ENCODE peak calls at places on chromosomes 2 and 18, in eight cellular contexts. D is HepG2, Q is gastrocnemius medialis, R is GM12878, P is right lobe of liver, H is A549, U is IMR-90, A is body of pancreas. C is an unnamed sample.
A peak's percentile ranks its signal among the peaks of the same experiment; 100 is the strongest.

GRCh38 chr18:46278481-46279465 is 174.6 kb downstream of the HAUS1 start:
- ATAC-seq in D (no peak), Q (no peak), R (no peak), P (no peak), H (no peak), U (peak; percentile 42), A (no peak), C (no peak)

GRCh38 chr2:205748660-205749059 is 66.4 kb downstream of the NRP2 start:
- ATAC-seq in D (peak; percentile 24), Q (no peak), R (no peak), P (no peak), H (peak; percentile 81), U (no peak), A (no peak), C (peak; percentile 14)

GRCh38 chr18:22168360-22168921 is 948 bp upstream of the GATA6 start:
- ATAC-seq in D (peak; percentile 39), Q (no peak), R (no peak), P (peak; percentile 29), H (peak; percentile 57), U (no peak), A (peak; percentile 6), C (no peak)

GRCh38 chr2:80322958-80323357 is 18.4 kb upstream of the LRRTM1 start:
- ATAC-seq in D (no peak), Q (no peak), R (peak; percentile 33), P (no peak), H (no peak), U (no peak), A (no peak), C (no peak)

GRCh38 chr2:155281907-155282306 is 583.4 kb downstream of the KCNJ3 start:
- ATAC-seq in D (no peak), Q (no peak), R (no peak), P (no peak), H (no peak), U (no peak), A (no peak), C (no peak)

GRCh38 chr2:101962243-101962809 is 29.4 kb upstream of the IL1R2 start:
- ATAC-seq in D (peak; percentile 29), Q (no peak), R (no peak), P (peak; percentile 18), H (no peak), U (no peak), A (no peak), C (no peak)

GRCh38 chr2:68463287-68463877 is 3.7 kb downstream of the FBXO48 start:
- ATAC-seq in D (no peak), Q (no peak), R (no peak), P (no peak), H (no peak), U (no peak), A (no peak), C (no peak)

GRCh38 chr2:181904022-181904632 is 12.6 kb downstream of the ITPRID2 start:
- ATAC-seq in D (peak; percentile 72), Q (no peak), R (peak; percentile 85), P (peak; percentile 60), H (peak; percentile 74), U (no peak), A (peak; percentile 57), C (no peak)

GRCh38 chr2:196520610-196521009 is 118.9 kb upstream of the CCDC150 start:
- ATAC-seq in D (no peak), Q (no peak), R (no peak), P (no peak), H (no peak), U (no peak), A (no peak), C (no peak)

GRCh38 chr2:71474744-71475421 is 21.5 kb downstream of the DYSF start:
- ATAC-seq in D (no peak), Q (peak; percentile 18), R (no peak), P (peak; percentile 70), H (no peak), U (no peak), A (peak; percentile 58), C (peak; percentile 25)

GRCh38 chr2:160353166-160353565 is 140.4 kb downstream of the RBMS1 start:
- ATAC-seq in D (peak; percentile 72), Q (no peak), R (peak; percentile 53), P (no peak), H (peak; percentile 61), U (no peak), A (no peak), C (no peak)

GRCh38 chr18:62248313-62248712 is 61.3 kb downstream of the RELCH start:
- ATAC-seq in D (no peak), Q (no peak), R (no peak), P (no peak), H (no peak), U (no peak), A (no peak), C (no peak)

GRCh38 chr2:73175663-73176204 is 26.6 kb upstream of the NOTO start:
- ATAC-seq in D (peak; percentile 40), Q (no peak), R (peak; percentile 5), P (peak; percentile 55), H (no peak), U (peak; percentile 22), A (peak; percentile 51), C (peak; percentile 38)

GRCh38 chr18:62839874-62840713 is 124.8 kb downstream of the PHLPP1 start:
- ATAC-seq in D (no peak), Q (no peak), R (peak; percentile 61), P (peak; percentile 72), H (no peak), U (no peak), A (peak; percentile 27), C (no peak)

GRCh38 chr2:43729775-43730174 is 44.1 kb upstream of the DYNC2LI1 start:
- ATAC-seq in D (no peak), Q (no peak), R (no peak), P (no peak), H (no peak), U (no peak), A (no peak), C (no peak)

GRCh38 chr2:188976545-188977268 is 2.5 kb downstream of the COL3A1 start:
- ATAC-seq in D (peak; percentile 55), Q (no peak), R (no peak), P (no peak), H (no peak), U (no peak), A (no peak), C (no peak)

GRCh38 chr2:142980246-142981068 is 103.0 kb downstream of the KYNU start:
- ATAC-seq in D (peak; percentile 59), Q (no peak), R (peak; percentile 58), P (peak; percentile 69), H (peak; percentile 71), U (peak; percentile 82), A (no peak), C (no peak)

GRCh38 chr2:36492216-36492945 is 105.6 kb downstream of the FEZ2 start:
- ATAC-seq in D (no peak), Q (no peak), R (no peak), P (no peak), H (peak; percentile 7), U (no peak), A (no peak), C (peak; percentile 44)

DNA sequence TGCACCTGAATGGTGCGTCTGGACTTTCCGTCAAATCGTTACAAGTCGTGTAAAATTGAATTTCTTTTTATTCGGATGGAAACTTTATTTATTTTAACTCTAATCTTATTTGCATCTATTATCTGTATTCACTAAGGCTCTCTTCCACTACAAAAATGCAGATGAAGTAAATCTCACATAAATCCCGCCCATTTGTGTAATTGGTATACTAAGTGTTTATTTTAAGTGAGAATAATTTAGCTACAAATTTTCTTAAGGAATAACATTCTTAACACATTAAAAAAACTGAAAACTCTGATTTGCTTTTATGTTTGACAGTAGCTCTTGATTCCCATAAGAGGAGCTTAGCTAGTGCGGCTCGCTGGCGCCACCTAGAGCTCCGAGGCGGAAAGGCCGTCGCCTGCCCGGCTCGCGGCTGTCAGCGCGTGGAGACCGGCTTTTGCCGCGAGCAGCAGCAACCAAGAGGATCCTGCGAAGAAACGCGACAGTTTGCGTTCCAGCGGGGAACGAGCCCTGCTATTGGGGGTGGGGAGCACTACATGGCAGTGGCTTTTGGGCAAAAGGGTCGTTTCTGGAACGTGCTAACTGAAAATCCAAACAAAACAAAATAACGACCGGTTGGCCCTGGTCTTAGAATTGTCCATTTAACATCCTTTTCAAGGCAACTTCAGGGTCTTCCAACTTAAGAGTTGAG is 6.7 kb downstream of the SP9 start:
- ATAC-seq in D (peak; percentile 68), Q (peak; percentile 63), R (peak; percentile 88), P (peak; percentile 96), H (peak; percentile 69), U (peak; percentile 86), A (peak; percentile 75), C (peak; percentile 72)
- TF ChIP-seq POLR2A in D (no peak), Q (no peak), R (no peak), P (no peak), H (no peak), U (no peak), A (no peak), C (no peak)

DNA sequence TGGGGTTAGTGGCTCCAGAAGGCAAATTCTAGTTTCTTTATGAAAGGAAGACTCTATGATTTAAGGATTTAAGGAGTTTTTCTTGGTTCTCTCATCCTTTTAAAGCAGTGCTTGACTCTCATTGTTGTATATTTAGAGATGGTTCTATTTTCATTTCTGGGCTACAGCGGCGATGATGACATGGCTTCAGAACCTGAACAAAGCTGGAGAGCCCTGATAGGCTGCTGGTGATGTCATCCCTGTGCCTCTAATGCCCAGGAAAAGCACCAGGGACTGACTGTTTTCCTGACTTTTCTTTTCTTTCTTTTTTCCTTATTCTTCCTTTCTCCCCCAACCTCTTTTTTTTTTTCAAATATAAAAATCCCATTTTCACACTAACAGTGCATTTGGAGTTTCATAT is 583.3 kb upstream of the PIK3C3 start:
- ATAC-seq in D (no peak), Q (no peak), R (no peak), P (no peak), H (no peak), U (peak; percentile 21), A (no peak), C (no peak)
- TF ChIP-seq POLR2A in D (no peak), Q (no peak), R (no peak), P (no peak), H (no peak), U (no peak), A (no peak), C (no peak)

DNA sequence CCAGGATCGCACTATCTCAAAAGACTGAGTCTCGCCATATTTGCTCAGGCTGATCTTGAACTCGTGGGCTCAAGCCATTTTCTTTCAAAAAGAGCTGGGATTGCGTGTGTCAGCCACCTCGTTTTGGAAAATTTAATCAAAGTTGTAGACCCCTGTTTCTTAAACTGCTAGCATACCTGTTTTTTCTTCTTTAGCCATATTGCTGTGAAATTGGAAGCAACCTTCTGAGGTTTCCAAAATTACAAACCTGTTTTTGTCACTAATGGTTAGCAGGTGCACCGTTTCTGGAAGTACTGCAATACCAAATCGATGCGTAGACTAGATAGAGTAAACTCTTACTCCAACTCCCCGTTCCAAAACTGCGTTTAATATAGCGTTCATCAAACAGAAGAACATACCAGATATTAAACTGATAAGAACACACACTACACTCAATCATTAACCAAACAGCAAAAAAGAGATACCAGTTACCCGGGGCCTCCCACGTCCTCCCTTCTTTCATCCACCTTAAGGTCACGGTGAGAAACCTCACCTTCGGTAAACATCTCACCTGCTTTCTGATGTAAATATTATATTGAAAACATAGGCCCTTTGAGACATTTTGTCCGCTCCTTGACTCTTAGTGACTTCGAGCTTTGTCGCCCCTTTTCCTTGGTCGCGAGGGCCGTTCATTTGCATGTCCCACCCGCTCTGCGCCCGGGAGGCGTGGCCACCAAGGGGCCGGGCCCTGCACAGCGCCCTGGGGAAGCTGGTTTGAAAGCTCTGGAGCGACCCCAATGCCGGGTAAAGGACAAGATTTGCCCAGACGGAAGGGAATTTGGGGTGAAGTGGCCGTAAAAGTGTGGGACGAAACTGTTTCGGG is at the start of gene RNU2-63P:
- ATAC-seq in D (peak; percentile 91), Q (peak; percentile 87), R (peak; percentile 90), P (peak; percentile 93), H (peak; percentile 95), U (peak; percentile 96), A (peak; percentile 93), C (peak; percentile 95)
- TF ChIP-seq POLR2A in D (peak; percentile 100), Q (peak; percentile 56), R (peak; percentile 90), P (peak; percentile 72), H (peak; percentile 74), U (peak; percentile 100), A (peak; percentile 19), C (peak; percentile 31)

GRCh38 chr2:131641414-131642206 is 113.9 kb downstream of the CCDC74A start:
- ATAC-seq in D (no peak), Q (no peak), R (no peak), P (no peak), H (no peak), U (peak; percentile 32), A (no peak), C (no peak)
- TF ChIP-seq POLR2A in D (no peak), Q (no peak), R (no peak), P (no peak), H (no peak), U (no peak), A (no peak), C (no peak)